ENCODE peak calls at places on chromosomes 6 and 20, in ten cellular contexts. H is AG08395; G is mesendoderm; K is hepatic stellate cell; V is stimulated activated CD4-positive, alpha-beta T cell treated with anti-CD3 and anti-CD28 coated beads, Interleukin-15, amount 100 ng/mL, for 1 hour; L is adipocyte; O is COR-L47; D is NCI-H1105; S is HTR-8/SVneo; F is NCI-H524. Q is an unnamed sample.

GRCh38 chr6:63663147-63663877 is 27.7 kb downstream of the PHF3 start:
- DNase-seq in S (peak; percentile 19), K (peak; percentile 19), L (peak; percentile 62), F (no peak), O (no peak), V (no peak), G (no peak), H (peak; percentile 64), D (no peak), Q (peak; percentile 13)

GRCh38 chr6:127162808-127163207 is 44.3 kb downstream of the RSPO3 start:
- DNase-seq in O (no peak), S (no peak), L (no peak), F (no peak), V (no peak), K (no peak), G (no peak), D (no peak), H (no peak), Q (no peak)

GRCh38 chr20:26209171-26209941 is 512.7 kb upstream of the ZNF337 start:
- DNase-seq in O (no peak), D (no peak), S (no peak), H (no peak), G (peak; percentile 22), F (no peak), L (no peak), V (peak; percentile 1), K (no peak), Q (no peak)

GRCh38 chr6:154096834-154097233 is 57.8 kb downstream of the OPRM1 start:
- DNase-seq in L (no peak), F (no peak), K (no peak), O (no peak), H (no peak), G (no peak), D (no peak), S (no peak), V (no peak), Q (no peak)

GRCh38 chr6:146851837-146852236 is 253.1 kb downstream of the ADGB start:
- DNase-seq in D (no peak), V (no peak), O (no peak), K (peak; percentile 53), S (peak; percentile 20), G (no peak), F (no peak), H (peak; percentile 76), L (peak; percentile 60), Q (no peak)

GRCh38 chr6:102746941-102747340 is 1353.4 kb downstream of the GRIK2 start:
- DNase-seq in H (no peak), D (no peak), O (no peak), S (no peak), F (no peak), L (no peak), G (no peak), V (no peak), K (no peak), Q (no peak)

GRCh38 chr20:44074252-44075151 is 112.5 kb downstream of the JPH2 start:
- DNase-seq in S (no peak), F (peak; percentile 9), V (no peak), G (no peak), L (peak; percentile 46), D (peak; percentile 24), K (peak; percentile 42), H (peak; percentile 41), O (no peak), Q (no peak)

GRCh38 chr6:28353981-28354676 is 4.4 kb downstream of the ZKSCAN3 start:
- DNase-seq in O (peak; percentile 53), K (no peak), S (no peak), L (no peak), D (no peak), F (no peak), G (peak; percentile 17), H (no peak), V (no peak), Q (no peak)

GRCh38 chr6:21102624-21103023 is 490.9 kb upstream of the SOX4 start:
- DNase-seq in D (no peak), L (no peak), S (no peak), F (no peak), H (no peak), K (no peak), G (peak; percentile 71), O (no peak), V (no peak), Q (no peak)

GRCh38 chr20:3222635-3223600 is 13.6 kb downstream of the ITPA start:
- DNase-seq in V (no peak), L (no peak), H (no peak), F (no peak), G (no peak), D (peak; percentile 96), S (no peak), O (peak; percentile 94), K (no peak), Q (no peak)

GRCh38 chr6:22043284-22043962 is 253.4 kb downstream of the PRL start:
- DNase-seq in D (no peak), F (no peak), S (no peak), V (no peak), H (peak; percentile 24), O (no peak), L (no peak), G (peak; percentile 31), K (no peak), Q (peak; percentile 61)

GRCh38 chr20:49713779-49714712 is at the start of gene B4GALT5:
- DNase-seq in L (peak; percentile 89), F (peak; percentile 82), H (peak; percentile 83), G (peak; percentile 94), D (peak; percentile 90), K (peak; percentile 66), V (peak; percentile 60), O (peak; percentile 79), S (peak; percentile 98), Q (peak; percentile 72)

GRCh38 chr6:117837268-117837667 is 69.8 kb upstream of the SLC35F1 start:
- DNase-seq in S (no peak), K (no peak), F (no peak), G (peak; percentile 44), V (no peak), O (no peak), L (no peak), H (no peak), D (no peak), Q (no peak)

GRCh38 chr6:159955945-159956361 is 12.9 kb upstream of the IGF2R start:
- DNase-seq in H (no peak), K (no peak), V (no peak), O (no peak), D (no peak), F (no peak), L (no peak), G (no peak), S (no peak), Q (no peak)

GRCh38 chr20:58981564-58982364 is 708 bp downstream of the NELFCD start:
- DNase-seq in F (peak; percentile 14), O (no peak), V (no peak), L (peak; percentile 39), S (peak; percentile 82), H (no peak), K (no peak), D (no peak), G (peak; percentile 61), Q (no peak)

GRCh38 chr20:20780127-20780822 is 67.8 kb upstream of the RALGAPA2 start:
- DNase-seq in V (no peak), H (no peak), L (peak; percentile 47), K (no peak), F (no peak), G (peak; percentile 71), D (peak; percentile 9), S (peak; percentile 10), O (no peak), Q (no peak)

GRCh38 chr6:164882236-164882635 is 427.2 kb downstream of the C6orf118 start:
- DNase-seq in G (peak; percentile 39), V (no peak), D (no peak), H (no peak), F (no peak), S (no peak), O (no peak), L (no peak), K (no peak), Q (no peak)

GRCh38 chr20:31819083-31819784 is at the start of gene MYLK2:
- DNase-seq in G (no peak), F (peak; percentile 78), L (no peak), K (no peak), D (peak; percentile 38), S (no peak), V (no peak), O (no peak), H (no peak), Q (no peak)

GRCh38 chr6:56361812-56362211 is 114.4 kb upstream of the COL21A1 start:
- DNase-seq in K (no peak), O (no peak), V (no peak), D (no peak), H (no peak), G (no peak), F (no peak), S (no peak), L (no peak), Q (no peak)

GRCh38 chr6:37783831-37784584 is 35.5 kb upstream of the ZFAND3 start:
- DNase-seq in V (no peak), O (peak; percentile 53), K (peak; percentile 47), L (no peak), D (peak; percentile 25), F (no peak), H (peak; percentile 31), G (peak; percentile 45), S (no peak), Q (no peak)

GRCh38 chr6:80132942-80133517 is 26.6 kb downstream of the BCKDHB start:
- DNase-seq in K (peak; percentile 13), G (peak; percentile 59), S (no peak), F (peak; percentile 46), H (peak; percentile 52), L (peak; percentile 71), D (peak; percentile 75), V (no peak), O (peak; percentile 78), Q (peak; percentile 69)

GRCh38 chr20:7516631-7517051 is 423.6 kb downstream of the HAO1 start:
- DNase-seq in G (no peak), O (no peak), V (no peak), F (no peak), K (no peak), D (no peak), S (no peak), L (peak; percentile 9), H (peak; percentile 20), Q (no peak)

GRCh38 chr20:25327521-25328235 is 63.0 kb downstream of the ABHD12 start:
- DNase-seq in L (no peak), K (no peak), D (no peak), H (no peak), G (no peak), F (no peak), S (no peak), O (no peak), V (no peak), Q (no peak)

GRCh38 chr20:49659096-49659495 is 54.6 kb downstream of the B4GALT5 start:
- DNase-seq in G (no peak), D (no peak), K (no peak), O (no peak), L (no peak), V (no peak), S (no peak), H (no peak), F (peak; percentile 95), Q (no peak)

GRCh38 chr20:59515906-59516209 is 88.5 kb upstream of the PHACTR3 start:
- DNase-seq in D (no peak), O (no peak), S (no peak), H (no peak), K (no peak), V (no peak), G (no peak), L (no peak), F (no peak), Q (no peak)

GRCh38 chr6:144568241-144568640 is 283.1 kb downstream of the UTRN start:
- DNase-seq in G (no peak), L (no peak), F (no peak), O (no peak), K (no peak), V (no peak), D (no peak), H (no peak), S (no peak), Q (no peak)

GRCh38 chr6:90860822-90861601 is 274.1 kb upstream of the MAP3K7 start:
- DNase-seq in L (no peak), V (no peak), F (no peak), O (no peak), H (no peak), K (no peak), G (peak; percentile 44), S (no peak), D (no peak), Q (peak; percentile 2)

GRCh38 chr6:145735356-145736165 is at the start of gene EPM2A:
- DNase-seq in G (peak; percentile 89), O (peak; percentile 34), K (peak; percentile 77), L (peak; percentile 94), V (peak; percentile 45), H (peak; percentile 82), F (peak; percentile 44), D (peak; percentile 78), S (peak; percentile 35), Q (peak; percentile 74)